ENCODE peak calls at places on chromosomes 12 and 14, in six cellular contexts. R, Z, B, C, S and A are unnamed samples.

GRCh38 chr14:72662213-72662612 is 231.7 kb downstream of the DPF3 start:
- DNase-seq in R (no peak), Z (no peak), B (no peak), C (no peak), S (no peak), A (no peak)

GRCh38 chr12:127054531-127054930 is 1212.4 kb upstream of the TMEM132C start:
- DNase-seq in R (no peak), Z (no peak), B (no peak), C (no peak), S (no peak), A (no peak)

GRCh38 chr12:117118838-117119591 is 19.8 kb upstream of the TESC start:
- DNase-seq in R (no peak), Z (no peak), B (no peak), C (no peak), S (no peak), A (no peak)

GRCh38 chr12:59812716-59813115 is 216.9 kb downstream of the SLC16A7 start:
- DNase-seq in R (no peak), Z (no peak), B (no peak), C (no peak), S (no peak), A (no peak)

GRCh38 chr14:75709207-75709812 is 48.3 kb downstream of the TTLL5 start:
- DNase-seq in R (peak), Z (peak), B (peak), C (peak), S (peak), A (peak)

GRCh38 chr14:29462271-29462670 is 465.4 kb downstream of the PRKD1 start:
- DNase-seq in R (no peak), Z (no peak), B (no peak), C (no peak), S (no peak), A (no peak)

GRCh38 chr14:102592969-102593840 is 756 bp downstream of the RCOR1 start:
- DNase-seq in R (peak), Z (peak), B (no peak), C (peak), S (peak), A (peak)

GRCh38 chr14:74515891-74516412 is 22.4 kb downstream of the ISCA2 start:
- DNase-seq in R (no peak), Z (no peak), B (no peak), C (no peak), S (no peak), A (no peak)

GRCh38 chr14:90276627-90277367 is 20.4 kb downstream of the PSMC1 start:
- DNase-seq in R (no peak), Z (peak), B (no peak), C (no peak), S (no peak), A (no peak)

GRCh38 chr12:39161686-39162085 is 256.3 kb upstream of the CPNE8 start:
- DNase-seq in R (no peak), Z (no peak), B (no peak), C (no peak), S (no peak), A (no peak)

GRCh38 chr12:3256103-3256551 is 178.9 kb downstream of the TSPAN9 start:
- DNase-seq in R (no peak), Z (no peak), B (no peak), C (no peak), S (no peak), A (no peak)

GRCh38 chr12:56479625-56480024 is 8.3 kb downstream of the GLS2 start:
- DNase-seq in R (no peak), Z (no peak), B (no peak), C (no peak), S (no peak), A (no peak)

GRCh38 chr12:57179331-57180086 is 32.1 kb upstream of the LRP1-AS start:
- DNase-seq in R (no peak), Z (no peak), B (no peak), C (no peak), S (no peak), A (no peak)

GRCh38 chr12:6567112-6567680 is 895 bp downstream of the NOP2 start:
- DNase-seq in R (no peak), Z (no peak), B (no peak), C (no peak), S (no peak), A (no peak)

GRCh38 chr12:14664434-14665023 is 31.9 kb downstream of the GUCY2C start:
- DNase-seq in R (peak), Z (no peak), B (peak), C (peak), S (no peak), A (no peak)

GRCh38 chr14:64266206-64266605 is 28.0 kb downstream of the ESR2 start:
- DNase-seq in R (no peak), Z (no peak), B (no peak), C (no peak), S (no peak), A (no peak)

GRCh38 chr12:8564656-8565055 is 24.0 kb upstream of the CLEC4E start:
- DNase-seq in R (no peak), Z (no peak), B (no peak), C (no peak), S (no peak), A (no peak)

GRCh38 chr14:87261621-87262020 is 731.4 kb downstream of the GALC start:
- DNase-seq in R (no peak), Z (no peak), B (no peak), C (no peak), S (no peak), A (no peak)

GRCh38 chr12:131555197-131555820 is 155.6 kb upstream of the SFSWAP start:
- DNase-seq in R (no peak), Z (no peak), B (no peak), C (no peak), S (no peak), A (no peak)

GRCh38 chr12:106297681-106298080 is 4.9 kb upstream of the TCP11L2 start:
- DNase-seq in R (no peak), Z (no peak), B (no peak), C (no peak), S (no peak), A (no peak)

GRCh38 chr12:20695232-20695631 is at the start of gene SLCO1C1:
- DNase-seq in R (no peak), Z (no peak), B (no peak), C (no peak), S (no peak), A (no peak)

GRCh38 chr12:69343357-69343756 is 4.8 kb upstream of the LYZ start:
- DNase-seq in R (no peak), Z (no peak), B (no peak), C (no peak), S (no peak), A (no peak)

GRCh38 chr12:57727758-57728395 is 10.7 kb downstream of the AGAP2 start:
- DNase-seq in R (no peak), Z (no peak), B (no peak), C (peak), S (no peak), A (peak)

GRCh38 chr12:103085541-103085940 is 128.1 kb downstream of the ASCL1 start:
- DNase-seq in R (no peak), Z (no peak), B (no peak), C (no peak), S (no peak), A (no peak)

GRCh38 chr12:80864046-80864735 is 73.5 kb downstream of the LIN7A start:
- DNase-seq in R (no peak), Z (no peak), B (no peak), C (no peak), S (no peak), A (no peak)